ENCODE peak calls at places on chromosomes 4 and X, in six cellular contexts. L is WTC11; R is breast epithelium; E is activated naive CD4-positive, alpha-beta T cell treated with anti-CD3 and anti-CD28 coated beads, Interleukin-2, amount 10 ng/mL, durations not matched to agents 7 days and 5 days; I is iPS DF 6.9; Q is H9. W is an unnamed sample.

GRCh38 chr4:8409271-8410065 is 31.1 kb downstream of the ACOX3 start:
- DNase-seq in L (no peak), R (no peak), E (peak; percentile 67), I (no peak), Q (no peak), W (peak; percentile 76)

GRCh38 chrX:13764284-13764683 is 29.7 kb downstream of the OFD1 start:
- DNase-seq in L (no peak), R (no peak), E (no peak), I (no peak), Q (no peak), W (no peak)

GRCh38 chr4:55993994-55994657 is 45.4 kb downstream of the CEP135 start:
- DNase-seq in L (no peak), R (no peak), E (no peak), I (no peak), Q (no peak), W (no peak)

GRCh38 chr4:168408620-168409019 is 71.7 kb downstream of the DDX60L start:
- DNase-seq in L (no peak), R (no peak), E (no peak), I (no peak), Q (no peak), W (no peak)

GRCh38 chr4:68021185-68021584 is 57.9 kb upstream of the TMPRSS11A start:
- DNase-seq in L (no peak), R (no peak), E (no peak), I (no peak), Q (no peak), W (no peak)

GRCh38 chrX:136909706-136910564 is 29.4 kb upstream of the RBMX start:
- DNase-seq in L (peak; percentile 79), R (peak; percentile 56), E (peak; percentile 77), I (peak; percentile 67), Q (peak; percentile 91), W (peak; percentile 85)

GRCh38 chrX:153499876-153500275 is 5.1 kb downstream of the BGN start:
- DNase-seq in L (no peak), R (no peak), E (no peak), I (no peak), Q (no peak), W (no peak)

GRCh38 chr4:13678186-13678924 is 50.8 kb upstream of the BOD1L1 start:
- DNase-seq in L (no peak), R (no peak), E (no peak), I (no peak), Q (no peak), W (no peak)

GRCh38 chr4:45004847-45005565 is 278.6 kb upstream of the GNPDA2 start:
- DNase-seq in L (no peak), R (no peak), E (no peak), I (no peak), Q (no peak), W (no peak)

GRCh38 chr4:51855270-51855669 is 12.3 kb downstream of the DCUN1D4 start:
- DNase-seq in L (no peak), R (no peak), E (no peak), I (no peak), Q (no peak), W (no peak)

GRCh38 chr4:8778301-8778700 is 93.3 kb downstream of the HMX1 start:
- DNase-seq in L (no peak), R (no peak), E (no peak), I (no peak), Q (no peak), W (no peak)

GRCh38 chr4:3435684-3435956 is 6.1 kb upstream of the HGFAC start:
- DNase-seq in L (no peak), R (no peak), E (no peak), I (no peak), Q (no peak), W (no peak)

GRCh38 chr4:179605196-179605595 is 2163.0 kb upstream of the AGA start:
- DNase-seq in L (no peak), R (no peak), E (no peak), I (no peak), Q (no peak), W (no peak)

GRCh38 chr4:139655116-139655515 is 10.5 kb upstream of the MGST2 start:
- DNase-seq in L (no peak), R (no peak), E (peak; percentile 33), I (no peak), Q (no peak), W (no peak)

GRCh38 chrX:77347572-77347971 is 99.6 kb upstream of the FGF16 start:
- DNase-seq in L (no peak), R (no peak), E (no peak), I (no peak), Q (no peak), W (no peak)

GRCh38 chrX:3159995-3160715 is 118.9 kb downstream of the ARSF start:
- DNase-seq in L (no peak), R (no peak), E (no peak), I (no peak), Q (no peak), W (no peak)

GRCh38 chrX:54166915-54167314 is 16.1 kb downstream of the FAM120C start:
- DNase-seq in L (no peak), R (no peak), E (no peak), I (no peak), Q (no peak), W (no peak)

GRCh38 chr4:129394635-129395034 is 298.7 kb downstream of the C4orf33 start:
- DNase-seq in L (no peak), R (no peak), E (no peak), I (no peak), Q (no peak), W (no peak)

GRCh38 chr4:142126890-142127497 is 490.6 kb downstream of the IL15 start:
- DNase-seq in L (peak; percentile 38), R (no peak), E (peak; percentile 71), I (peak; percentile 35), Q (peak; percentile 31), W (peak; percentile 81)

GRCh38 chr4:54586343-54586953 is 71.3 kb upstream of the KIT start:
- DNase-seq in L (no peak), R (no peak), E (no peak), I (no peak), Q (no peak), W (no peak)

GRCh38 chr4:845233-845835 is 19.4 kb upstream of the CPLX1 start:
- DNase-seq in L (no peak), R (no peak), E (no peak), I (no peak), Q (no peak), W (no peak)

GRCh38 chrX:1041051-1041450 is 171.4 kb downstream of the CRLF2 start:
- DNase-seq in L (no peak), R (no peak), E (no peak), I (no peak), Q (no peak), W (no peak)

GRCh38 chrX:21166302-21166982 is 207.8 kb upstream of the CNKSR2 start:
- DNase-seq in L (no peak), R (no peak), E (no peak), I (no peak), Q (no peak), W (no peak)

GRCh38 chr4:139783761-139784484 is 118.3 kb downstream of the MGST2 start:
- DNase-seq in L (no peak), R (no peak), E (no peak), I (no peak), Q (no peak), W (no peak)

GRCh38 chrX:29382811-29383210 is 795.6 kb downstream of the IL1RAPL1 start:
- DNase-seq in L (no peak), R (no peak), E (no peak), I (no peak), Q (no peak), W (no peak)

GRCh38 chr4:92381640-92382039 is 77.9 kb downstream of the GRID2 start:
- DNase-seq in L (no peak), R (no peak), E (no peak), I (no peak), Q (no peak), W (no peak)

GRCh38 chrX:154468217-154468616 is 10.1 kb downstream of the PLXNA3 start:
- DNase-seq in L (no peak), R (no peak), E (no peak), I (no peak), Q (no peak), W (no peak)

GRCh38 chrX:48896611-48897011 is 957 bp downstream of the TIMM17B start:
- DNase-seq in L (no peak), R (no peak), E (no peak), I (no peak), Q (no peak), W (no peak)

GRCh38 chr4:19492611-19493010 is 759.1 kb upstream of the SLIT2 start:
- DNase-seq in L (no peak), R (no peak), E (no peak), I (no peak), Q (no peak), W (no peak)

GRCh38 chr4:120939693-120940092 is 17.2 kb upstream of the PRDM5 start:
- DNase-seq in L (no peak), R (no peak), E (no peak), I (no peak), Q (no peak), W (no peak)

GRCh38 chr4:34046580-34046979 is 2197.7 kb downstream of the ARAP2 start:
- DNase-seq in L (no peak), R (no peak), E (no peak), I (no peak), Q (no peak), W (no peak)

GRCh38 chr4:36823199-36823967 is 421.2 kb upstream of the NWD2 start:
- DNase-seq in L (no peak), R (no peak), E (no peak), I (no peak), Q (no peak), W (no peak)

W was measured in activated effector memory CD4-positive, alpha-beta T cell treated with anti-CD3 and anti-CD28 coated beads, Interleukin-2, amount 50 U/mL, for 16 hours.